ENCODE peak calls at places on chromosomes 6 and 20, in four cellular contexts. B, D, U and R are unnamed samples.
A peak's percentile ranks its signal among the peaks of the same experiment; 100 is the strongest.

GRCh38 chr6:87421576-87421975 is 13.8 kb downstream of the CFAP206 start:
- DNase-seq in B (no peak), D (no peak), U (no peak), R (no peak)

GRCh38 chr6:40950986-40951730 is 87.9 kb downstream of the UNC5CL start:
- DNase-seq in B (no peak), D (no peak), U (no peak), R (no peak)

GRCh38 chr6:77463308-77463880 is at the start of gene HTR1B:
- DNase-seq in B (no peak), D (peak; percentile 46), U (peak; percentile 12), R (no peak)

GRCh38 chr20:6714202-6714800 is 53.2 kb upstream of the BMP2 start:
- DNase-seq in B (peak; percentile 53), D (peak; percentile 91), U (no peak), R (no peak)

GRCh38 chr20:11281240-11281639 is 607.4 kb upstream of the JAG1 start:
- DNase-seq in B (no peak), D (no peak), U (no peak), R (no peak)

GRCh38 chr20:17281478-17281877 is 54.6 kb downstream of the PCSK2 start:
- DNase-seq in B (peak; percentile 0), D (no peak), U (peak; percentile 14), R (no peak)

GRCh38 chr20:18728165-18728866 is 85.3 kb upstream of the SCP2D1 start:
- DNase-seq in B (no peak), D (no peak), U (no peak), R (no peak)

GRCh38 chr6:136609878-136610706 is 59.9 kb upstream of the MAP7 start:
- DNase-seq in B (peak; percentile 65), D (peak; percentile 61), U (no peak), R (no peak)

GRCh38 chr6:14382381-14383236 is 265.0 kb downstream of the CD83 start:
- DNase-seq in B (no peak), D (no peak), U (no peak), R (no peak)

GRCh38 chr6:127191716-127192115 is 73.2 kb downstream of the RSPO3 start:
- DNase-seq in B (no peak), D (no peak), U (no peak), R (no peak)

GRCh38 chr6:11598687-11599086 is 61.1 kb downstream of the TMEM170B start:
- DNase-seq in B (no peak), D (no peak), U (no peak), R (no peak)

DNA sequence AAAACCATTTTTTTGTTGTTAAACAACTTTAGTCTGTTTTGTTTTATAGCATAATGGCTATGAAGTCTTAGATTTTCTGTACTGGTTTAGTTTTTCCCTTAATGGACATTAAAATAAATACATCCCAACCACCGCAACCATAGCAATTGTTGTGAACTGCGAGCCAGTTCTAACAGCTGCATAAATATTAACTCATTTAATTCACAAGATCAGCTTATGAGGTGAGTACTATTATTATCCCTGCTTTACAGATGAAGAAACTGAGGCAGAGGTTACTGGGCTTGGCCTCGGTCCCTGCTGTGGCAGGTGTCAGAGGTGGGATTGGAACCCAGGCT is 23.1 kb downstream of the MOCS3 start:
- DNase-seq in B (no peak), D (no peak), U (no peak), R (no peak)
- TF ChIP-seq CTCF in B (no peak), D (no peak), U (peak; percentile 11), R (no peak)

DNA sequence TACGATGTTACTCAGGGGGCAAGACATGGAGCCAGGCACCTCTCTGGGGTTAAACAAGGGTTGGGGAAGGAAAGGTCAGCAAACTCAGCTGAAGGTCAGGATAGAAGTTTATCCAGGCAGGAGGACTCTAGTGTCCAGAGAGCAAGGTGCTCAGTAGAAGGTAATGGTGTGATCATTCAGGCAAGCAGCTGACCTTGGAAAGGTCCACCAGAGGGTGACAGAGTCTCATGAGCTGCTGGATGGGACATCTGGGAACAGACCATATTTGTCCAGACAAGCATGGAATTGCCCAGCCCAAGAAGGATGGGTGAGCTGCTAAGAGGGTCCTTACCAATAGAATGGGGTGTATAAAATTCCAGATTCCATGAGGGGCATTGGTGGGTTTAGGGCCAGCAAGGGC is 89.5 kb downstream of the MAP3K7 start:
- DNase-seq in B (no peak), D (no peak), U (no peak), R (no peak)
- TF ChIP-seq CTCF in B (no peak), D (no peak), U (no peak), R (no peak)

GRCh38 chr6:18126116-18126515 is 3.6 kb upstream of the NHLRC1 start:
- DNase-seq in B (no peak), D (no peak), U (no peak), R (no peak)

GRCh38 chr6:18122128-18123093 is at the start of gene NHLRC1:
- DNase-seq in B (peak; percentile 82), D (peak; percentile 92), U (peak; percentile 81), R (no peak)

GRCh38 chr6:18119236-18119635 is 3.2 kb downstream of the NHLRC1 start:
- DNase-seq in B (no peak), D (no peak), U (no peak), R (no peak)

GRCh38 chr6:18118330-18118729 is 4.1 kb downstream of the NHLRC1 start:
- DNase-seq in B (no peak), D (no peak), U (no peak), R (no peak)

GRCh38 chr6:18121580-18122127 is 823 bp downstream of the NHLRC1 start:
- DNase-seq in B (no peak), D (no peak), U (no peak), R (no peak)
- TF ChIP-seq CTCF in B (no peak), D (no peak), U (no peak), R (no peak)

GRCh38 chr20:4092136-4092479 is 76.8 kb upstream of the RNF24 start:
- DNase-seq in B (no peak), D (no peak), U (no peak), R (no peak)
- TF ChIP-seq CTCF in B (no peak), D (no peak), U (no peak), R (no peak)

GRCh38 chr6:388202-388903 is 3.2 kb upstream of the IRF4 start:
- DNase-seq in B (no peak), D (no peak), U (no peak), R (no peak)

GRCh38 chr6:391559-392440 is at the start of gene IRF4:
- DNase-seq in B (no peak), D (no peak), U (no peak), R (no peak)

GRCh38 chr6:390914-391558 is 516 bp upstream of the IRF4 start:
- DNase-seq in B (no peak), D (no peak), U (no peak), R (no peak)

GRCh38 chr6:389143-389542 is 2.4 kb upstream of the IRF4 start:
- DNase-seq in B (no peak), D (no peak), U (no peak), R (no peak)

DNA sequence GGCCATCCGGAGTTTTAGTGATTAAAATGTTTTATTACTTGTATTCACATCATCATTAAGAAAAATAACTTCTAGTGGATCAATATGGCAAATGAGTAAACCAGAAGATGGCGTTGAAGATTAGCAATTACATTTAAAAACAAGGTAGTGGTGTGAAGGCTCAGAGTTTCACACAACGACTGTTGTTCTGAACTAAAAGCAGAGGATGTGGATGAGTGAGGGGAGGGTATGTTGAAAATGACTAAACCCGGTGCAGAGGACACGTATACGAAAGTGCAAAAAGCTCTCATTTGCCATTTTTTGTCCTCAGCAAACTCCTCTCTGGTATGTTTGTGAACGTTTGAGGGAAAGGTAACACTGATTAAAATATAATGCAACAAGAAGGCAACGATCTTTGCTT is 1.9 kb upstream of the IRF4 start:
- DNase-seq in B (no peak), D (no peak), U (no peak), R (no peak)
- TF ChIP-seq CTCF in B (no peak), D (no peak), U (no peak), R (no peak)